ENCODE peak calls at places on chromosomes 6 and 20, in ten cellular contexts. W, C, Y, Q, I, T, Z, E, K and L are unnamed samples.

GRCh38 chr20:59123011-59123676 is 40.5 kb upstream of the ZNF831 start:
- DNase-seq in K (peak), Y (no peak), E (no peak), W (peak), T (no peak), I (peak), C (no peak), Z (no peak), Q (no peak), L (no peak)

GRCh38 chr6:9848094-9848493 is 566.8 kb downstream of the TFAP2A start:
- DNase-seq in T (no peak), Y (no peak), E (no peak), C (no peak), K (no peak), W (no peak), Q (no peak), Z (no peak), I (no peak), L (no peak)

GRCh38 chr6:169957351-169957963 is 206.0 kb downstream of the ERMARD start:
- DNase-seq in T (no peak), E (no peak), I (no peak), W (no peak), Y (no peak), C (no peak), K (peak), Q (no peak), Z (no peak), L (no peak)

GRCh38 chr6:14917511-14917910 is 328.4 kb upstream of the JARID2 start:
- DNase-seq in Z (no peak), K (no peak), E (no peak), T (no peak), W (no peak), Q (no peak), Y (no peak), C (no peak), I (no peak), L (no peak)

GRCh38 chr20:10527781-10528180 is 92.7 kb downstream of the SLX4IP start:
- DNase-seq in T (no peak), I (no peak), Q (no peak), K (no peak), Z (no peak), W (no peak), C (no peak), Y (no peak), E (no peak), L (no peak)

GRCh38 chr20:34506480-34506879 is 9.7 kb upstream of the DYNLRB1 start:
- DNase-seq in T (peak), K (no peak), Q (no peak), W (no peak), I (no peak), E (no peak), Z (no peak), C (no peak), Y (no peak), L (no peak)

GRCh38 chr20:41030536-41031242 is 2.1 kb downstream of the TOP1 start:
- DNase-seq in W (no peak), Z (no peak), I (no peak), T (peak), Q (no peak), K (no peak), Y (no peak), C (no peak), E (peak), L (no peak)

GRCh38 chr6:14816106-14816864 is 429.6 kb upstream of the JARID2 start:
- DNase-seq in K (no peak), Z (no peak), Q (no peak), T (no peak), W (no peak), E (peak), I (no peak), C (no peak), Y (no peak), L (no peak)

GRCh38 chr6:126919947-126920346 is 198.5 kb upstream of the RSPO3 start:
- DNase-seq in I (no peak), E (peak), C (no peak), Y (no peak), T (peak), W (no peak), K (no peak), Z (no peak), Q (peak), L (no peak)

GRCh38 chr20:47317127-47317895 is 39.2 kb downstream of the ZMYND8 start:
- DNase-seq in Z (peak), K (no peak), E (peak), T (peak), W (peak), Q (peak), Y (peak), I (peak), C (peak), L (peak)

GRCh38 chr6:152636675-152637421 is at the start of gene SYNE1:
- DNase-seq in W (no peak), Q (no peak), E (peak), Y (peak), C (peak), K (no peak), T (peak), I (peak), Z (peak), L (peak)

DNA sequence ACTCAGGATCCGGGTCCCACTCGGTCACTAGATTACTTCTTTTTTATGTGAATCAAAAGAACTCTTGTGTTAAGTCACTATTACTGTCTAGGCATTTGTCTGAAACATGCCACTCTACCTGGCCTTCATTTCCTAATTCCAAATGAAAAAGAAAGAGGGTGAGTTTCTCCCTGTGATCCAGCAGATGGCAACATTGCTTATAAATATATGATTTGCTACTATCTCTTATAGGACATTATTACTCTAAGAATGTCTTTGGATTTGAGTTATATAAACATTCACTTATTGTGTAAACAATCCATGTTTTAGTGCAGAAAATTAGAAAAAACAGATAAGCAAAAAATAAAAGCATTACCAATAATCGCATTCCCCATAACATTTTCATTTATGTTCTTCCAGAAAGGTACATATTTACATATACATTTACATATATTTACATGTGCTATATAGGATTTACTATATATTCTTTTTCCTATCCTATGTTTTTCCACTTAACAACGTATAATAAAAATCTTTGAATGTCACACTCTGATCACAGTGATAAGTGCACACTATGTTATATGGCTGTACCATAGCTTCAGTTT is 66.9 kb downstream of the FAXC start:
- DNase-seq in K (no peak), C (no peak), Q (no peak), W (no peak), T (peak), E (peak), Y (no peak), I (peak), Z (no peak), L (no peak)
- TF ChIP-seq CTCF in K (no peak), C (no peak), Q (peak), W (no peak), T (peak), E (peak), Y (peak), I (peak), Z (peak), L (no peak)

GRCh38 chr6:32195902-32196681 is 3.6 kb upstream of the GPSM3 start:
- DNase-seq in W (peak), E (peak), I (peak), Q (peak), Z (peak), Y (peak), K (peak), C (peak), T (peak), L (peak)

GRCh38 chr6:32194388-32194787 is 1.9 kb upstream of the GPSM3 start:
- DNase-seq in I (no peak), Q (no peak), C (no peak), Y (no peak), T (no peak), K (no peak), E (no peak), W (no peak), Z (no peak), L (no peak)

GRCh38 chr6:32196682-32197616 is 4.5 kb upstream of the GPSM3 start:
- DNase-seq in K (no peak), C (peak), W (no peak), E (peak), Q (no peak), Y (peak), I (no peak), Z (no peak), T (peak), L (peak)

GRCh38 chr6:32194825-32195651 is 2.6 kb upstream of the GPSM3 start:
- DNase-seq in C (no peak), Y (peak), K (no peak), Z (no peak), Q (peak), I (peak), T (peak), W (no peak), E (peak), L (no peak)

GRCh38 chr6:32195652-32195901 is 3.1 kb upstream of the GPSM3 start:
- DNase-seq in K (peak), C (peak), I (peak), Q (peak), E (peak), Y (peak), Z (peak), T (peak), W (peak), L (no peak)
- TF ChIP-seq CTCF in K (peak), C (peak), I (no peak), Q (peak), E (no peak), Y (peak), Z (no peak), T (peak), W (peak), L (no peak)

GRCh38 chr6:104995989-104996617 is 39.2 kb downstream of the LIN28B start:
- DNase-seq in Q (peak), Z (no peak), E (peak), T (peak), K (no peak), Y (no peak), C (no peak), W (no peak), I (no peak), L (no peak)
- TF ChIP-seq CTCF in Q (peak), Z (no peak), E (peak), T (no peak), K (no peak), Y (no peak), C (no peak), W (no peak), I (no peak), L (no peak)

DNA sequence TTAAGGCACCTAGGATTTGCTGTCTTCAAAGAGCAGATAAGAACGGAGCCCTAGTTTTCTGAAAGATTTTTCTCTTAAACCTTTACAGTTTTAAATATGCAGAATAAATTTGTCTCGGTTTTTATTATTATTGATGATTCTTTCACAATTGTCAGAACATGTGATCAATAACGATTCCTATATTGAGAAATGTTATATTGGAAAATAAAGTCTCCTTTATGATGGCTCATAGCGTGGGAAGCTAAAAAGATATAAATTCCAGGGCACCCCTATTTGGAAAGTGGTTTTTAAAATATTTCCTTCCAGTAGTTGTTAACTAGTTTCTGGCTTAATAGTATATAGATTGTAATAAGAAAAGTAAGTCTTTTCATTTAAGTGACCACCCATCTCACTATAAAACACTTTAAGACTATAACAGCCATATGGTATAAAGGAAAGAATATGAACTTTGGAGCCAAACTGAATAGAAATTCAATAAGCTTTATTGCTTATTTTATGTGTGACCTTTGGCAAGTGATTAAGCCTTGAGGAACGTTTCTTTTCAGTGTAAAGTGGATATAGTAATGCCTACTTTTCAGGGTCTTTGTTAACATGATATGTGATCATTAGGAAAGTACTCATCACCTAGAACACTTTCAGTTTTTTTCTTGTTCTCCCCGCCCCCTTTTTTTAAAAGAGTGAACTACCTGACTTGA is 369.6 kb downstream of the LAMA2 start:
- DNase-seq in E (peak), Y (no peak), W (no peak), T (no peak), C (no peak), I (no peak), Z (no peak), Q (no peak), K (no peak), L (no peak)
- TF ChIP-seq CTCF in E (no peak), Y (no peak), W (peak), T (no peak), C (no peak), I (peak), Z (no peak), Q (no peak), K (peak), L (no peak)

GRCh38 chr6:52162940-52163908 is 23.0 kb upstream of the IL17A start:
- DNase-seq in I (peak), E (no peak), T (peak), K (no peak), Y (no peak), C (no peak), W (no peak), Q (peak), Z (no peak), L (peak)
- TF ChIP-seq CTCF in I (peak), E (peak), T (peak), K (peak), Y (peak), C (no peak), W (peak), Q (peak), Z (peak), L (peak)

GRCh38 chr20:62404761-62405107 is 2.4 kb downstream of the CABLES2 start:
- DNase-seq in C (no peak), Z (no peak), K (no peak), T (no peak), Y (no peak), E (no peak), W (no peak), Q (no peak), I (no peak), L (no peak)

GRCh38 chr20:62405981-62406513 is 1.0 kb downstream of the CABLES2 start:
- DNase-seq in Q (no peak), T (no peak), E (no peak), K (no peak), I (no peak), Y (no peak), W (no peak), C (no peak), Z (no peak), L (no peak)

GRCh38 chr20:62404112-62404665 is 2.9 kb downstream of the CABLES2 start:
- DNase-seq in T (no peak), C (no peak), Q (no peak), K (no peak), W (no peak), E (no peak), I (no peak), Y (no peak), Z (no peak), L (no peak)

GRCh38 chr20:62406635-62407176 is 379 bp downstream of the CABLES2 start:
- DNase-seq in K (no peak), Z (no peak), T (no peak), W (no peak), Q (no peak), I (no peak), Y (no peak), C (no peak), E (no peak), L (no peak)

GRCh38 chr20:62405108-62405980 is 1.7 kb downstream of the CABLES2 start:
- DNase-seq in Y (peak), Q (no peak), K (no peak), Z (peak), T (peak), I (no peak), W (no peak), E (peak), C (no peak), L (no peak)
- TF ChIP-seq CTCF in Y (peak), Q (peak), K (no peak), Z (peak), T (peak), I (peak), W (no peak), E (peak), C (no peak), L (no peak)

DNA sequence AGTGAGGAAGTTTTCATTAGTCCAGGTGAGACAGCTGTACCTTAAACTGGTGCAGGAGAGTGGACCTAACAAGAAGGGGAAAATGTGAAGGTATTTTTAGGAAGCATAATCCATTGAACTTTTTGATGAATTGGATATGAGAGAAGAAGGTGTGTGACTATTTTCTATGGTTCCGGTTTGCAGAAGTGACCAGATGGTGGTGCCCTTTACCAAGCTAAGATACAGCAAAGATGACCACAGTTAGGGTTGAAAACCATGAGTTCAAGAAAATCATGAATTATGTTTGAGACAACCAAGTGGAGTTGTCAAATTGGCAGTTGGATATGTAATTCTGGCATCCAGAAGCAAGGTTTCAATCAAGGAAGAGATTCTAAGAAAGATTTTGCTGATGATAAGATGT is 61.9 kb upstream of the NRSN1 start:
- DNase-seq in Q (no peak), Y (no peak), K (no peak), I (no peak), T (no peak), Z (no peak), E (no peak), C (no peak), W (no peak), L (no peak)
- TF ChIP-seq CTCF in Q (peak), Y (peak), K (no peak), I (peak), T (no peak), Z (peak), E (peak), C (no peak), W (no peak), L (peak)

GRCh38 chr6:68951350-68951749 is 316.3 kb downstream of the ADGRB3 start:
- DNase-seq in C (no peak), T (no peak), Z (no peak), E (no peak), Q (no peak), W (no peak), K (no peak), Y (no peak), I (no peak), L (no peak)
- TF ChIP-seq CTCF in C (no peak), T (no peak), Z (no peak), E (no peak), Q (no peak), W (no peak), K (no peak), Y (no peak), I (no peak), L (no peak)

GRCh38 chr20:17223553-17223952 is 3.3 kb upstream of the PCSK2 start:
- DNase-seq in C (no peak), Q (no peak), E (no peak), T (no peak), Y (no peak), Z (no peak), I (no peak), W (no peak), K (no peak), L (no peak)
- TF ChIP-seq CTCF in C (no peak), Q (no peak), E (no peak), T (no peak), Y (no peak), Z (no peak), I (no peak), W (no peak), K (no peak), L (no peak)